ENCODE peak calls at places on chromosomes 13 and 19, in nine cellular contexts. Z is HFF-Myc; K is NCI-H2081; E is NAMALWA; I is stromal cell of bone marrow; P is CD8-positive, alpha-beta memory T cell; T is mesothelial cell of epicardium; B is activated naive CD4-positive, alpha-beta T cell treated with anti-CD3 and anti-CD28 coated beads, Interleukin-2, amount 10 ng/mL, durations not matched to agents 7 days and 5 days; A is hepatic stellate cell. F is an unnamed sample.
A peak's percentile ranks its signal among the peaks of the same experiment; 100 is the strongest.

GRCh38 chr19:9352505-9352904 is 10.3 kb upstream of the ZNF177 start:
- DNase-seq in Z (no peak), K (no peak), E (no peak), I (no peak), P (no peak), T (no peak), B (no peak), A (no peak), F (no peak)

GRCh38 chr13:49366841-49367240 is 77.0 kb downstream of the CAB39L start:
- DNase-seq in Z (no peak), K (no peak), E (no peak), I (no peak), P (no peak), T (no peak), B (no peak), A (no peak), F (no peak)

GRCh38 chr19:14318873-14319272 is 62.4 kb upstream of the ADGRE5 start:
- DNase-seq in Z (no peak), K (no peak), E (no peak), I (no peak), P (no peak), T (no peak), B (no peak), A (no peak), F (no peak)

GRCh38 chr19:10246511-10246910 is 5.5 kb upstream of the MRPL4 start:
- DNase-seq in Z (no peak), K (no peak), E (peak; percentile 66), I (no peak), P (no peak), T (no peak), B (no peak), A (no peak), F (no peak)

GRCh38 chr13:25990801-25991200 is 61.0 kb downstream of the SHISA2 start:
- DNase-seq in Z (no peak), K (no peak), E (no peak), I (no peak), P (no peak), T (no peak), B (no peak), A (no peak), F (no peak)

GRCh38 chr19:29528350-29528945 is 2.7 kb downstream of the VSTM2B start:
- DNase-seq in Z (peak; percentile 9), K (peak; percentile 2), E (peak; percentile 72), I (peak; percentile 18), P (peak; percentile 29), T (peak; percentile 57), B (peak; percentile 73), A (peak; percentile 86), F (peak; percentile 1)

GRCh38 chr19:34556500-34556899 is 74.9 kb downstream of the WTIP start:
- DNase-seq in Z (peak; percentile 2), K (no peak), E (peak; percentile 59), I (peak; percentile 69), P (no peak), T (no peak), B (peak; percentile 34), A (no peak), F (no peak)

GRCh38 chr19:1400281-1401137 is 833 bp downstream of the GAMT start:
- DNase-seq in Z (no peak), K (peak; percentile 10), E (peak; percentile 39), I (no peak), P (no peak), T (no peak), B (no peak), A (peak; percentile 77), F (no peak)

GRCh38 chr19:15498910-15499309 is 9.4 kb upstream of the CYP4F22 start:
- DNase-seq in Z (no peak), K (no peak), E (peak; percentile 46), I (no peak), P (no peak), T (no peak), B (no peak), A (no peak), F (no peak)

GRCh38 chr19:18667531-18668251 is 15.8 kb upstream of the CRTC1 start:
- DNase-seq in Z (no peak), K (no peak), E (no peak), I (no peak), P (no peak), T (no peak), B (no peak), A (no peak), F (no peak)

GRCh38 chr19:41350735-41351338 is 2.9 kb downstream of the TGFB1 start:
- DNase-seq in Z (no peak), K (no peak), E (no peak), I (no peak), P (no peak), T (no peak), B (no peak), A (no peak), F (no peak)

GRCh38 chr13:44549461-44549860 is 26.7 kb downstream of the TSC22D1 start:
- DNase-seq in Z (no peak), K (no peak), E (no peak), I (no peak), P (no peak), T (no peak), B (no peak), A (no peak), F (no peak)

GRCh38 chr13:37326319-37326718 is 220.9 kb upstream of the CSNK1A1L start:
- DNase-seq in Z (no peak), K (no peak), E (no peak), I (no peak), P (no peak), T (no peak), B (no peak), A (peak; percentile 2), F (no peak)

GRCh38 chr13:41848435-41849255 is 112.3 kb downstream of the VWA8 start:
- DNase-seq in Z (no peak), K (no peak), E (no peak), I (peak; percentile 68), P (no peak), T (no peak), B (no peak), A (peak; percentile 21), F (no peak)

GRCh38 chr13:98206946-98207345 is 29.9 kb upstream of the RNF113B start:
- DNase-seq in Z (no peak), K (no peak), E (no peak), I (peak; percentile 51), P (no peak), T (no peak), B (no peak), A (peak; percentile 80), F (peak; percentile 93)

F was measured in kidney epithelial cell.